ENCODE peak calls at places on chromosome 6, in five cellular contexts. One of them, this sample, is unnamed.

GRCh38 chr6:157761331-157761921 is 61.6 kb upstream of the SNX9 start:
- DNase-seq in upper lobe of left lung: no peak
- DNase-seq in activated gamma-delta T cell treated with Interleukin-2 at 50 U/mL for 16 hours: peak
- DNase-seq in lower lobe of right lung: no peak
- DNase-seq in nephron progenitor cell: no peak
- DNase-seq in this sample: no peak

GRCh38 chr6:25181923-25182322 is 97.3 kb upstream of the CARMIL1 start:
- DNase-seq in upper lobe of left lung: no peak
- DNase-seq in activated gamma-delta T cell treated with Interleukin-2 at 50 U/mL for 16 hours: no peak
- DNase-seq in lower lobe of right lung: no peak
- DNase-seq in nephron progenitor cell: no peak
- DNase-seq in this sample: no peak

GRCh38 chr6:23244300-23244699 is 674.9 kb downstream of the HDGFL1 start:
- DNase-seq in upper lobe of left lung: no peak
- DNase-seq in activated gamma-delta T cell treated with Interleukin-2 at 50 U/mL for 16 hours: no peak
- DNase-seq in lower lobe of right lung: no peak
- DNase-seq in nephron progenitor cell: no peak
- DNase-seq in this sample: no peak

GRCh38 chr6:148980234-148980633 is 233.4 kb downstream of the UST start:
- DNase-seq in upper lobe of left lung: no peak
- DNase-seq in activated gamma-delta T cell treated with Interleukin-2 at 50 U/mL for 16 hours: no peak
- DNase-seq in lower lobe of right lung: no peak
- DNase-seq in nephron progenitor cell: no peak
- DNase-seq in this sample: no peak

GRCh38 chr6:31620586-31621319 is at the start of gene PRRC2A:
- DNase-seq in upper lobe of left lung: peak
- DNase-seq in activated gamma-delta T cell treated with Interleukin-2 at 50 U/mL for 16 hours: peak
- DNase-seq in lower lobe of right lung: no peak
- DNase-seq in nephron progenitor cell: peak
- DNase-seq in this sample: peak

GRCh38 chr6:10945845-10946244 is 59.0 kb downstream of the SYCP2L start:
- DNase-seq in upper lobe of left lung: no peak
- DNase-seq in activated gamma-delta T cell treated with Interleukin-2 at 50 U/mL for 16 hours: no peak
- DNase-seq in lower lobe of right lung: no peak
- DNase-seq in nephron progenitor cell: no peak
- DNase-seq in this sample: no peak

GRCh38 chr6:27505209-27506027 is 32.5 kb upstream of the ZNF184 start:
- DNase-seq in upper lobe of left lung: no peak
- DNase-seq in activated gamma-delta T cell treated with Interleukin-2 at 50 U/mL for 16 hours: peak
- DNase-seq in lower lobe of right lung: no peak
- DNase-seq in nephron progenitor cell: peak
- DNase-seq in this sample: peak

GRCh38 chr6:45655630-45656422 is 278.1 kb upstream of the SUPT3H start:
- DNase-seq in upper lobe of left lung: no peak
- DNase-seq in activated gamma-delta T cell treated with Interleukin-2 at 50 U/mL for 16 hours: no peak
- DNase-seq in lower lobe of right lung: no peak
- DNase-seq in nephron progenitor cell: no peak
- DNase-seq in this sample: no peak

GRCh38 chr6:17917837-17918763 is 69.3 kb downstream of the KIF13A start:
- DNase-seq in upper lobe of left lung: no peak
- DNase-seq in activated gamma-delta T cell treated with Interleukin-2 at 50 U/mL for 16 hours: no peak
- DNase-seq in lower lobe of right lung: no peak
- DNase-seq in nephron progenitor cell: no peak
- DNase-seq in this sample: no peak

GRCh38 chr6:121430514-121431460 is 4.7 kb upstream of the GJA1 start:
- DNase-seq in upper lobe of left lung: no peak
- DNase-seq in activated gamma-delta T cell treated with Interleukin-2 at 50 U/mL for 16 hours: no peak
- DNase-seq in lower lobe of right lung: no peak
- DNase-seq in nephron progenitor cell: no peak
- DNase-seq in this sample: no peak

GRCh38 chr6:162706236-162706635 is 21.3 kb downstream of the PRKN start:
- DNase-seq in upper lobe of left lung: no peak
- DNase-seq in activated gamma-delta T cell treated with Interleukin-2 at 50 U/mL for 16 hours: no peak
- DNase-seq in lower lobe of right lung: peak
- DNase-seq in nephron progenitor cell: no peak
- DNase-seq in this sample: no peak